ENCODE peak calls at places on chromosomes 11 and 22, in five cellular contexts. Y, O, A, P and G are unnamed samples.

GRCh38 chr11:124769804-124770774 is 8.0 kb upstream of the ESAM start:
- DNase-seq in Y (no peak), O (no peak), A (no peak), P (no peak), G (no peak)

GRCh38 chr11:19209617-19210016 is 7.8 kb upstream of the CSRP3 start:
- DNase-seq in Y (no peak), O (no peak), A (no peak), P (no peak), G (no peak)

GRCh38 chr22:45226681-45227186 is 14.0 kb downstream of the KIAA0930 start:
- DNase-seq in Y (no peak), O (no peak), A (no peak), P (peak), G (no peak)

GRCh38 chr11:107151158-107151557 is 132.9 kb upstream of the GUCY1A2 start:
- DNase-seq in Y (no peak), O (no peak), A (no peak), P (no peak), G (no peak)

GRCh38 chr11:105000797-105001196 is 22.2 kb downstream of the CASP5 start:
- DNase-seq in Y (peak), O (no peak), A (no peak), P (no peak), G (peak)

GRCh38 chr22:19505735-19506126 is 18.5 kb downstream of the CLDN5 start:
- DNase-seq in Y (peak), O (no peak), A (no peak), P (no peak), G (no peak)

GRCh38 chr11:34600339-34601084 is 20.4 kb upstream of the EHF start:
- DNase-seq in Y (no peak), O (peak), A (no peak), P (peak), G (no peak)

GRCh38 chr11:46001427-46002049 is 79.1 kb downstream of the LARGE2 start:
- DNase-seq in Y (no peak), O (no peak), A (peak), P (no peak), G (no peak)

GRCh38 chr22:40147388-40148176 is 30.1 kb upstream of the TNRC6B start:
- DNase-seq in Y (no peak), O (no peak), A (no peak), P (no peak), G (no peak)

GRCh38 chr11:56916609-56917008 is 72.1 kb upstream of the OR5AK2 start:
- DNase-seq in Y (no peak), O (no peak), A (no peak), P (no peak), G (no peak)
- H3K27ac ChIP-seq in Y (no peak), O (no peak), A (no peak), P (no peak), G (no peak)

GRCh38 chr11:111560785-111561184 is 20.3 kb downstream of the LAYN start:
- DNase-seq in Y (no peak), O (no peak), A (no peak), P (no peak), G (no peak)

GRCh38 chr11:111561801-111562325 is 21.3 kb downstream of the LAYN start:
- DNase-seq in Y (no peak), O (no peak), A (peak), P (no peak), G (no peak)

GRCh38 chr11:111557425-111558111 is 17.0 kb downstream of the LAYN start:
- DNase-seq in Y (no peak), O (no peak), A (peak), P (no peak), G (no peak)

GRCh38 chr11:111561306-111561705 is 20.8 kb downstream of the LAYN start:
- DNase-seq in Y (no peak), O (no peak), A (no peak), P (no peak), G (no peak)

GRCh38 chr11:111559791-111560190 is 19.3 kb downstream of the LAYN start:
- DNase-seq in Y (no peak), O (no peak), A (no peak), P (no peak), G (no peak)
- H3K27ac ChIP-seq in Y (no peak), O (peak), A (no peak), P (no peak), G (no peak)

GRCh38 chr11:62399868-62400245 is 19.0 kb upstream of the SCGB1A1 start:
- DNase-seq in Y (no peak), O (no peak), A (no peak), P (no peak), G (no peak)

GRCh38 chr11:62399172-62399867 is 19.5 kb upstream of the SCGB1A1 start:
- DNase-seq in Y (peak), O (no peak), A (no peak), P (no peak), G (no peak)

GRCh38 chr11:62400760-62401159 is 18.1 kb upstream of the SCGB1A1 start:
- DNase-seq in Y (no peak), O (peak), A (peak), P (peak), G (peak)

GRCh38 chr11:62401356-62401755 is 17.5 kb upstream of the SCGB1A1 start:
- DNase-seq in Y (no peak), O (no peak), A (no peak), P (no peak), G (no peak)

GRCh38 chr11:62400281-62400680 is 18.6 kb upstream of the SCGB1A1 start:
- DNase-seq in Y (no peak), O (no peak), A (no peak), P (no peak), G (no peak)
- H3K27ac ChIP-seq in Y (no peak), O (peak), A (no peak), P (no peak), G (no peak)

GRCh38 chr11:9180784-9181183 is 84.4 kb downstream of the DENND5A start:
- DNase-seq in Y (no peak), O (no peak), A (no peak), P (no peak), G (no peak)
- H3K27ac ChIP-seq in Y (no peak), O (no peak), A (no peak), P (no peak), G (no peak)

DNA sequence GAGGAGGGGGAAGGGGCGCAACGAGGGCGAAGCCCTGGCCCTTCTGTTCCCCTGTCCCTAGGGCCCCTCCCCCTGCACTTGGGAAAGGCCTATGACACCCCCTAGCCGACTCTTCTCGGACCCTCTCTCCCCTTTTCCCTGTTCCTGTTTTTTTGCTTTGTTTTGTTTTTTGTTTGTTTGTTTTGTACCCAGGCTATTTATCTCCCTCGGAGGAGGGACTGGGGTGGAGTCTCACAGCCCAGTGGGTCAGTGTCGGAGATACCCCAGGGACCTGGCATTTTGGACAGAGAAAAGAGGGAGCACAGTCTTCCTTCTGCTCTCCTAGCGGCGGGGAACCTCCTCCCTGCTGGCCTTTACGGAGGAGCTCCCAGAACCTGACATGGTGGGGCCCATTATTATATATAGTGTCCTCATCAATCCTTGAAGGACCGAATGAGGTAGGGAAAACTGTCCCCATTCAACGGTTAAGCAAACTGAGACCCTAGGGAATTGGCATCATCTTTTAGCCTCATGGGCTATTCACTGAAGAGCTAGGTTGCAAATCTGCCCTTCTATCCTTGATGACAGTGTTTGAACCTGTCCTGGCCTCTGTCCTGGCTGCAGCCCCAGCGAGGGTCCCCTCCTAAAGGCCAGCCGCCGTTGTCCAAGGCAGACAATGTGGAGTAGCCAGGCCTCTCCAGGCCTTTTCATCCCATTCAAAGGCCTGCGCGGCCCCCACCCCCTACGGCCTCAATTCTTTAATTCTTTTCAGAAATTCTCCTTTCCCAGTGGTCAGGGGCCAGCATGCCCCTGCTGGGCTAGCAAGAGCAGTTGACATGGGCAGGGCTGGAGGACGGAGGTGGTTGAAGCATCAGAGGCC is 905 bp downstream of the EMID1 start:
- DNase-seq in Y (no peak), O (peak), A (no peak), P (no peak), G (no peak)
- H3K27ac ChIP-seq in Y (no peak), O (no peak), A (no peak), P (peak), G (peak)

DNA sequence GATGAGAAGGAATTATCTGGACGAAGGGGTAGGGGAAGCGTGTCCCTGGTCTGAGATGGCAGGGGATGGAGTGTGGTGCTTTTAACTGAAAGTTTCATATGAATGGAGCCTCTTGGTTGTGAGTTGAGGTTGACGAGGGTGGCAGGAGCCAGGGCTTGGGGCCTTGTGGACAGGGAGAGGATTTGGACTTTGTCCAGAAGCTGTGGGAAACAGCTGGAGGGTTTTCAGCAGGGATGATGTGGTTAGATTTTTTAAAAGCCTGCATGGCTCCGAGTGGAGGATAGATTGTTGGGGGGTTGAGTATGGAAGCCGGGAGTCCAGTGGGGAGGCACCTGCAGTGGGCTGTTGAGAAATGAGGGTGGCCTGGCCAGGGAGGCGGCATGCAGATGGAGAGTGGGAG is 24.8 kb downstream of the MYO7A start:
- DNase-seq in Y (no peak), O (no peak), A (no peak), P (no peak), G (no peak)
- H3K27ac ChIP-seq in Y (no peak), O (no peak), A (no peak), P (no peak), G (no peak)

GRCh38 chr22:30607939-30608338 is 965 bp downstream of the TCN2 start:
- DNase-seq in Y (no peak), O (no peak), A (no peak), P (no peak), G (peak)
- H3K27ac ChIP-seq in Y (no peak), O (no peak), A (no peak), P (no peak), G (peak)